ENCODE peak calls at places on chromosomes 6 and 20, in five cellular contexts. A, I, L, S and P are unnamed samples.

GRCh38 chr6:152380351-152380767 is 256.8 kb downstream of the SYNE1 start:
- DNase-seq in L (no peak), I (no peak), S (no peak), A (no peak), P (no peak)

GRCh38 chr20:62129731-62130531 is 7.7 kb downstream of the LSM14B start:
- DNase-seq in I (no peak), L (no peak), A (no peak), S (no peak), P (no peak)

GRCh38 chr6:74549746-74550145 is 656.1 kb downstream of the COL12A1 start:
- DNase-seq in S (no peak), I (no peak), A (no peak), L (no peak), P (no peak)

GRCh38 chr20:50399917-50400704 is 110.1 kb upstream of the PTPN1 start:
- DNase-seq in I (no peak), A (no peak), S (no peak), L (no peak), P (no peak)

GRCh38 chr6:39335780-39336541 is 13.5 kb upstream of the KCNK16 start:
- DNase-seq in S (no peak), L (no peak), I (no peak), A (no peak), P (no peak)

GRCh38 chr20:10352934-10353866 is 80.8 kb downstream of the MKKS start:
- DNase-seq in L (no peak), S (no peak), I (no peak), A (no peak), P (no peak)

GRCh38 chr6:53615633-53616449 is 49.7 kb downstream of the KLHL31 start:
- DNase-seq in A (peak; percentile 85), L (no peak), I (no peak), S (no peak), P (no peak)

GRCh38 chr20:24735263-24735662 is 213.8 kb upstream of the CST7 start:
- DNase-seq in S (no peak), A (no peak), I (no peak), L (no peak), P (no peak)

GRCh38 chr6:138231399-138231886 is 13.2 kb upstream of the PBOV1 start:
- DNase-seq in A (no peak), L (no peak), I (no peak), S (no peak), P (no peak)

GRCh38 chr6:135644394-135644793 is 146.9 kb upstream of the AHI1 start:
- DNase-seq in I (no peak), L (no peak), S (no peak), A (no peak), P (no peak)

GRCh38 chr6:33374359-33374910 is 17.2 kb upstream of the KIFC1 start:
- DNase-seq in L (no peak), A (no peak), S (no peak), I (no peak), P (no peak)
- H3K4me3 ChIP-seq in L (no peak overlapping the region), A (no peak overlapping the region), S (no peak overlapping the region), I (no peak overlapping the region), P (no peak overlapping the region)

GRCh38 chr6:157139054-157139708 is 184.1 kb downstream of the TMEM242 start:
- DNase-seq in I (no peak), L (no peak), A (no peak), S (no peak), P (no peak)
- H3K36me3 ChIP-seq in I (peaks cover 67% of the 10 kb centered on the region), L (peaks cover 12% of the 10 kb centered on the region), A (no peaks in the 10 kb centered on the region), S (peaks cover 18% of the 10 kb centered on the region), P (peaks cover 82% of the 10 kb centered on the region)

GRCh38 chr20:44393608-44394519 is 38.4 kb downstream of the HNF4A start:
- DNase-seq in L (no peak), S (no peak), I (no peak), A (no peak), P (no peak)

GRCh38 chr20:44395183-44395962 is 39.9 kb downstream of the HNF4A start:
- DNase-seq in A (no peak), S (no peak), I (no peak), L (no peak), P (no peak)

GRCh38 chr20:44395963-44396340 is 40.5 kb downstream of the HNF4A start:
- DNase-seq in S (no peak), L (no peak), A (no peak), I (no peak), P (no peak)

GRCh38 chr20:44392776-44393607 is 37.5 kb downstream of the HNF4A start:
- DNase-seq in L (no peak), S (no peak), I (no peak), A (no peak), P (no peak)

DNA sequence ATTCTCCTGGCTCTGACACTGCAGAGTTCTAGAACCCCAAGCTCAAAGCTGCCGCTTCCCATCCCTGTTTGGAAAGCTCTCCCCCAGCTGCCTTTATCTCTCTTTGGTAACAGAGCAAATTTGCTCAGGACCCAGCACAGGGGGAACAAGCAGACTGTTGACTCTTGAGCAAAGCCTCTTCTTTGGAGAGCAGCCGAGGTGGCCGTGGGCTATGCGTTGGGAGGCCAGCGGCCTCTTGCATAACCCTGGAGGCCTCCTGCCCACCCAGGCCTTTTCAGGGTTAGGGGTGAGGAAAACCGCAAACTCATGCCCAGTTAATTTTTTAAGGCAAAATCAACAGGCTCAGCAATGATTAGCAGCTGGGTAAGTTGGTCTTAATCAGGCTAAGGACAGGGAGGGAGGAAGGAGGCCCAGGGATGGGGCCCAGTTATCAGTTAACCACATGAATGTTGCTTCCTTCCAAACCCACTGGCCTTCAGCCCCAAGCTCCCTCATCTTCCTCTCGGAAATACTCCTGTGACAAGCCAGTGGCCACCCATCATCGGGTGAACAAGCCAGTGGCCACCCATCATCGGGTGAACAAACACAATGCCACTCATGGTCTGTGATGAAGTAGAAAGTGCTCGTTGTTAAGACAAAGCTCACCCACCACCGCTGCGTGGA is 39.2 kb downstream of the HNF4A start:
- DNase-seq in L (no peak), A (no peak), I (no peak), S (no peak), P (no peak)
- H3K27me3 ChIP-seq in L (no peaks in the 10 kb centered on the region), A (no peaks in the 10 kb centered on the region), I (no peaks in the 10 kb centered on the region), S (no peaks in the 10 kb centered on the region), P (no peaks in the 10 kb centered on the region)

GRCh38 chr6:28695671-28696537 is 170.2 kb downstream of the GPX5 start:
- DNase-seq in S (no peak), L (no peak), A (peak; percentile 66), I (no peak), P (no peak)

GRCh38 chr6:28693751-28694443 is 168.2 kb downstream of the GPX5 start:
- DNase-seq in A (no peak), S (no peak), L (no peak), I (peak; percentile 51), P (no peak)

DNA sequence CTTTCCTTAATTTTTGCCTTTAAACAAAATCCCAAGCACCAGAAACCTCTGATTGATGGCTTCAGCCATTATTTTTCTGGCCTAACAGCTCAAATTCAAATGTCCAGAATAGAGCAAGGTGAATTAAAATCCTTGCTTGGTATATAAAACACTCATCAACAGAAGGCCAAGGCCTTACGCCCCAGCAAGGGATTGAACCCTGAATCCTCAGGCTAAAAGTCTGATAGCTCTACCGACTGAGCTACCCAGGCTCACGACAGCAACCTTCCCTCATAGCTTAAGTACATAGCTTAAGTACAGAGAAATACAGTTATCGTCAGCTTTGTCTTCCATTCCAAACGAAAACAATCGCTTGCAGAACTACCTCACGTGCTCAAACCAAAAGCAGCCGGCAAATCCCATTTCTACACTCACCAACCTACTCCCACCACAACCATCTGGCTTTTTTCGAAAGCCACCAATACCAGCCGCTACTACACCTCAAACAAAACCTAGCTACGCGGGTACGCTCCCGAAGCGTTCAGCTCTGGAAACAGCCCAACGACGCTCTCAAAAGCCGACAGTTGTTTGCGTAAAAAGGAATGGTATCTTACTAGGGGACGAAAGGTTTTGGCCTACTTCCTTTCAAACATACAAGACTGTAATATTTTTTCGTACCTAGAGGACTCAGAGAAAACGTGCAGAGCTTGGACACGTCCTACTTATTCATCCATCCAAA is 167.5 kb downstream of the GPX5 start:
- DNase-seq in L (no peak), S (no peak), I (no peak), A (no peak), P (no peak)
- H3K4me3 ChIP-seq in L (no peak overlapping the region), S (no peak overlapping the region), I (no peak overlapping the region), A (no peak overlapping the region), P (no peak overlapping the region)

DNA sequence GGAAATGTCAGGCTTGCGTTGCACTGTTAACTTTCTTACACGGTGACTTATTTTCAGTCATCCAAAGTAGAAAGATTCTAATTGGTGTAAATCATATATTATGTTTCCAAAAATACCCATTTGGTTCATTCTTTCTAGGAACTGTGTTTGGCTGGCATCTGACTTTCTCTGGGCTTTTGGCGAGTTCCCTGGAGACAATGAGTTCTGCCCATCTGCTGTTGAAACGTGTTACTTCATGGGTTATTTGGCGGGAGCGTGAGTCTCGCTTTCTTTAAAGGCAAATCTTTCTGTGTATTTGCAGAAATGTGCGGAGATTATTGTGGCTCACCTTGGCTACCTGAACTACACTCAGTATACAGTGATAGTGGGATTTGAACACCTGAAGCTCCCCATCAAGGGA is 29.5 kb downstream of the TMEM181 start:
- DNase-seq in A (no peak), S (no peak), L (no peak), I (no peak), P (no peak)
- H3K36me3 ChIP-seq in A (peaks cover 53% of the 10 kb centered on the region), S (peaks cover 83% of the 10 kb centered on the region), L (peaks cover 82% of the 10 kb centered on the region), I (peaks cover 93% of the 10 kb centered on the region), P (peaks cover 98% of the 10 kb centered on the region)

DNA sequence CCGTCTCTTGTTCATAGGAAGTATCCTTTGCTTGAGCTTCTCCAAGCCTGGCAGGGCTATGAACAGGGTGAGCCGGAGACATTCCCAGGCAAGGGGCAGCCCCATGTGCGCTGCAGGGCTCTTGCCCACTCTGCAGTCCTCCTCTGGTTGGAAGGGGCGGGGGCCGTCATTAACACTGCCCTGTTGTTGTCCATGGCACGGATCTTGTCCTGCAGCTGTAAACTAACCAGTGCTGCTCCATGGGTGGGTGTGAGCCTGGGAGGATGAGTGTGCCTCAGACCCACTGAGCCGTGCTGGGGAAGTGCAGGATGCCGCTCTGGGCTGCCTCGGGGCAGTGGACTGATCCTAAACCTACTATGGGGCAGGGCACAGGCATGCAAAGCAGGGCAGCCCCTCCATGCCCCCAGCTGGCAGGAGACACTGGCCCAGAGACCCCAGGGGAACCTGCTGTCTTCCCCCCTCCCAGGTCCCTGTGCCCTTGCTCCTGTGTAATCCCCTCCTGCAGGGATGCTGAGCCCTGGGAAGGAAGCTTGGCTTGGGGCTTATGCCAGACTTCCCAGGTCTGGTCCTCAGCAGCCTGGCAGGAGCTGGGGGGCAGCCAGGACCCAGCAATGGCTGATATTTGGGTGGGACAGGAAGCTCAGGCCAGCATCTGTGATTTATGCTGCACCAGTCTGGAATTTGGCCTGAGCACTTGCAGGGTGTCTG is 8.5 kb downstream of the EBF4 start:
- DNase-seq in S (no peak), I (no peak), L (no peak), A (no peak), P (no peak)
- H3K27me3 ChIP-seq in S (peaks cover 7% of the 10 kb centered on the region), I (no peaks in the 10 kb centered on the region), L (no peaks in the 10 kb centered on the region), A (peaks cover 38% of the 10 kb centered on the region), P (no peaks in the 10 kb centered on the region)